ENCODE peak calls at places on chromosomes 16 and 17, in eight cellular contexts. R is astrocyte of the cerebellum, P is dorsolateral prefrontal cortex, J is fibroblast of lung, D is OCI-LY7, N is Caco-2, B is adrenal gland, O is neural crest cell. Y is an unnamed sample.

GRCh38 chr17:143785-144281 is 6.5 kb downstream of the SCGB1C2 start:
- DNase-seq in R (peak), P (peak), B (peak), N (peak), O (peak), D (peak), J (peak), Y (peak)

GRCh38 chr17:66717680-66718079 is 117.2 kb upstream of the CACNG5 start:
- DNase-seq in J (no peak), O (no peak), D (peak), N (no peak), R (no peak), B (no peak), P (no peak), Y (no peak)

GRCh38 chr16:89242795-89243200 is 25.3 kb downstream of the ZNF778 start:
- DNase-seq in R (no peak), J (no peak), N (no peak), B (no peak), D (no peak), O (no peak), P (no peak), Y (no peak)

GRCh38 chr17:66982011-66982508 is 17.6 kb downstream of the CACNG4 start:
- DNase-seq in J (no peak), D (no peak), N (no peak), P (no peak), B (no peak), R (no peak), O (no peak), Y (no peak)

GRCh38 chr16:83402160-83402794 is 405.5 kb upstream of the HSBP1 start:
- DNase-seq in R (no peak), D (no peak), O (no peak), P (no peak), B (no peak), J (no peak), N (no peak), Y (no peak)

GRCh38 chr17:42055003-42055402 is 4.6 kb upstream of the C17orf113 start:
- DNase-seq in D (no peak), O (no peak), P (no peak), B (no peak), R (no peak), J (no peak), N (no peak), Y (no peak)

GRCh38 chr17:77214743-77215142 is 74.0 kb downstream of the SEC14L1 start:
- DNase-seq in B (peak), P (peak), J (peak), O (peak), N (peak), D (peak), R (no peak), Y (no peak)

GRCh38 chr16:1870365-1871082 is 1.4 kb downstream of the MEIOB start:
- DNase-seq in O (no peak), N (no peak), B (no peak), R (peak), J (peak), P (no peak), D (no peak), Y (no peak)

GRCh38 chr16:13953501-13953900 is 33.5 kb downstream of the ERCC4 start:
- DNase-seq in D (no peak), B (no peak), N (no peak), R (no peak), O (no peak), P (no peak), J (no peak), Y (no peak)

GRCh38 chr16:83701494-83701893 is 106.3 kb upstream of the HSBP1 start:
- DNase-seq in N (peak), R (peak), O (peak), D (peak), P (no peak), B (peak), J (peak), Y (peak)

GRCh38 chr16:48126801-48127644 is 28.8 kb downstream of the ABCC12 start:
- DNase-seq in N (no peak), O (no peak), B (no peak), R (peak), J (peak), P (no peak), D (no peak), Y (no peak)

GRCh38 chr17:8186787-8187516 is 3.0 kb downstream of the BORCS6 start:
- DNase-seq in B (peak), D (peak), N (peak), R (peak), O (peak), P (peak), J (peak), Y (peak)

GRCh38 chr17:66273391-66273722 is 29.1 kb upstream of the PRKCA start:
- DNase-seq in O (no peak), R (no peak), J (no peak), P (no peak), B (no peak), D (no peak), N (no peak), Y (no peak)

GRCh38 chr17:30957741-30958140 is 13.1 kb upstream of the RNF135 start:
- DNase-seq in R (no peak), O (no peak), B (no peak), P (no peak), N (no peak), D (no peak), J (no peak), Y (no peak)

GRCh38 chr17:28416703-28417311 is 10.8 kb upstream of the SLC46A1 start:
- DNase-seq in B (peak), J (peak), P (no peak), O (peak), R (peak), D (peak), N (peak), Y (no peak)

GRCh38 chr17:31548709-31549108 is 157.2 kb downstream of the RAB11FIP4 start:
- DNase-seq in N (no peak), O (no peak), R (no peak), P (no peak), D (no peak), J (no peak), B (no peak), Y (no peak)

GRCh38 chr17:18280766-18281165 is 20.3 kb downstream of the MIEF2 start:
- DNase-seq in R (no peak), J (peak), B (no peak), D (no peak), P (no peak), O (no peak), N (no peak), Y (no peak)

GRCh38 chr17:81534157-81535006 is 6.2 kb downstream of the FSCN2 start:
- DNase-seq in N (no peak), O (no peak), B (no peak), D (no peak), P (no peak), J (no peak), R (no peak), Y (no peak)

GRCh38 chr16:67088551-67088950 is 21.2 kb upstream of the PHAF1 start:
- DNase-seq in R (no peak), N (no peak), P (no peak), O (no peak), J (no peak), B (no peak), D (no peak), Y (no peak)

GRCh38 chr16:11597268-11597690 is 10.6 kb upstream of the LITAF start:
- DNase-seq in J (no peak), N (no peak), P (no peak), O (no peak), B (peak), D (no peak), R (no peak), Y (no peak)

GRCh38 chr16:457732-458400 is 32.4 kb downstream of the RAB11FIP3 start:
- DNase-seq in B (no peak), D (no peak), R (no peak), O (no peak), J (no peak), P (peak), N (peak), Y (no peak)

GRCh38 chr17:77208217-77208808 is 67.5 kb downstream of the SEC14L1 start:
- DNase-seq in N (peak), P (no peak), D (no peak), R (peak), O (no peak), J (peak), B (peak), Y (no peak)

GRCh38 chr16:58331024-58331707 is 36.3 kb upstream of the PRSS54 start:
- DNase-seq in B (no peak), R (no peak), N (no peak), J (no peak), P (no peak), D (peak), O (peak), Y (peak)

GRCh38 chr17:19288453-19288852 is 51.3 kb downstream of the EPN2 start:
- DNase-seq in B (no peak), J (no peak), P (no peak), N (peak), O (no peak), R (no peak), D (no peak), Y (no peak)

GRCh38 chr16:89119661-89120141 is 26.0 kb downstream of the ACSF3 start:
- DNase-seq in R (no peak), O (no peak), P (no peak), B (no peak), J (no peak), D (no peak), N (no peak), Y (no peak)

GRCh38 chr17:42879596-42879985 is 21.0 kb upstream of the G6PC1 start:
- DNase-seq in J (no peak), N (no peak), R (no peak), P (no peak), O (no peak), D (no peak), B (no peak), Y (no peak)

GRCh38 chr16:84819644-84820304 is at the start of gene CRISPLD2:
- DNase-seq in R (peak), N (peak), P (peak), O (peak), B (peak), D (peak), J (peak), Y (peak)

GRCh38 chr16:11390573-11391495 is 45.6 kb downstream of the RMI2 start:
- DNase-seq in D (no peak), R (no peak), O (no peak), N (no peak), B (no peak), P (no peak), J (no peak), Y (no peak)

GRCh38 chr17:17888821-17889220 is 52.0 kb upstream of the SREBF1 start:
- DNase-seq in N (no peak), P (no peak), R (no peak), B (no peak), J (no peak), O (no peak), D (no peak), Y (no peak)

GRCh38 chr17:32801193-32801592 is 75.7 kb downstream of the MYO1D start:
- DNase-seq in N (no peak), J (no peak), O (no peak), P (no peak), R (no peak), D (no peak), B (no peak), Y (no peak)

GRCh38 chr17:57539528-57540301 is 205.4 kb downstream of the CCDC182 start:
- DNase-seq in P (no peak), J (no peak), N (no peak), D (no peak), R (no peak), O (no peak), B (no peak), Y (no peak)

DNA sequence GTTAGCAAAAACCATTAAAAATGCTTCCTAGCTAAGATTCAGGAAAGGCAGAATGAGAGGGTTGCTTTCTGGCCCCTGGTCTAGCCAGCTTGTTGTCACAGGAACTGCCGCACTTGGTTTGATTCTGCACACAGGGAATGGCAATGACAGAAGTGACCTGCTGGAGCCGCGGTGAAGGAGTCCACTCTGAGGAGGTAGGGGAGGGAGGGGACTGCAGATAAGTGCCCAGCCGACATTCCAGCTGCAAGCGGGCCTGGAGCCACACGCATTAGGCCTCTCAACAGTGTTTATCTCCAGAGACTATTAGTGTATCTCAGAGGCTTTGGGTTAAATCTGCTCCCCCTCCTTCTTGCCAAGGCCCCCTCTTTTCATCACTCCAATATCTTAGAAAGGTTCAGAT is 38.6 kb downstream of the CDRT15 start:
- DNase-seq in P (no peak), O (no peak), N (peak), J (no peak), R (no peak), B (no peak), D (no peak), Y (no peak)
- TF ChIP-seq CTCF in P (no peak), O (no peak), N (no peak), J (no peak), R (no peak), B (no peak), D (no peak), Y (no peak)

GRCh38 chr16:80971814-80972213 is 34.9 kb downstream of the CMC2 start:
- DNase-seq in J (no peak), P (no peak), O (no peak), N (no peak), R (no peak), D (no peak), B (no peak), Y (no peak)

GRCh38 chr16:80972611-80973010 is 34.1 kb downstream of the CMC2 start:
- DNase-seq in N (no peak), D (no peak), O (no peak), B (no peak), J (no peak), R (no peak), P (no peak), Y (no peak)

GRCh38 chr16:80976946-80977345 is 29.7 kb downstream of the CMC2 start:
- DNase-seq in O (no peak), B (no peak), R (no peak), P (no peak), D (no peak), J (no peak), N (no peak), Y (no peak)

GRCh38 chr16:80973991-80974390 is 32.7 kb downstream of the CMC2 start:
- DNase-seq in N (no peak), O (no peak), J (no peak), D (no peak), B (no peak), R (no peak), P (no peak), Y (no peak)

GRCh38 chr16:80974649-80975376 is 31.9 kb downstream of the CMC2 start:
- DNase-seq in J (peak), R (no peak), B (no peak), O (no peak), D (peak), N (no peak), P (no peak), Y (no peak)
- TF ChIP-seq CTCF in J (peak), R (peak), B (no peak), O (peak), D (peak), N (peak), P (peak), Y (peak)

GRCh38 chr16:74700206-74701040 is at the start of gene MLKL:
- DNase-seq in O (no peak), N (peak), J (peak), B (peak), D (peak), P (no peak), R (no peak), Y (no peak)
- TF ChIP-seq CTCF in O (no peak), N (peak), J (no peak), B (peak), D (peak), P (peak), R (no peak), Y (no peak)

GRCh38 chr17:76124582-76125390 is 16.3 kb downstream of the FOXJ1 start:
- DNase-seq in J (no peak), R (no peak), O (no peak), P (no peak), N (peak), B (no peak), D (peak), Y (no peak)

GRCh38 chr17:76122411-76123126 is 18.5 kb downstream of the FOXJ1 start:
- DNase-seq in P (no peak), N (no peak), B (no peak), D (no peak), J (no peak), R (no peak), O (no peak), Y (no peak)

GRCh38 chr17:76125391-76125675 is 15.7 kb downstream of the FOXJ1 start:
- DNase-seq in P (no peak), N (no peak), B (no peak), O (no peak), J (no peak), R (no peak), D (no peak), Y (no peak)

GRCh38 chr17:76123127-76123499 is 17.9 kb downstream of the FOXJ1 start:
- DNase-seq in P (no peak), J (no peak), D (no peak), N (no peak), O (no peak), R (no peak), B (no peak), Y (no peak)

DNA sequence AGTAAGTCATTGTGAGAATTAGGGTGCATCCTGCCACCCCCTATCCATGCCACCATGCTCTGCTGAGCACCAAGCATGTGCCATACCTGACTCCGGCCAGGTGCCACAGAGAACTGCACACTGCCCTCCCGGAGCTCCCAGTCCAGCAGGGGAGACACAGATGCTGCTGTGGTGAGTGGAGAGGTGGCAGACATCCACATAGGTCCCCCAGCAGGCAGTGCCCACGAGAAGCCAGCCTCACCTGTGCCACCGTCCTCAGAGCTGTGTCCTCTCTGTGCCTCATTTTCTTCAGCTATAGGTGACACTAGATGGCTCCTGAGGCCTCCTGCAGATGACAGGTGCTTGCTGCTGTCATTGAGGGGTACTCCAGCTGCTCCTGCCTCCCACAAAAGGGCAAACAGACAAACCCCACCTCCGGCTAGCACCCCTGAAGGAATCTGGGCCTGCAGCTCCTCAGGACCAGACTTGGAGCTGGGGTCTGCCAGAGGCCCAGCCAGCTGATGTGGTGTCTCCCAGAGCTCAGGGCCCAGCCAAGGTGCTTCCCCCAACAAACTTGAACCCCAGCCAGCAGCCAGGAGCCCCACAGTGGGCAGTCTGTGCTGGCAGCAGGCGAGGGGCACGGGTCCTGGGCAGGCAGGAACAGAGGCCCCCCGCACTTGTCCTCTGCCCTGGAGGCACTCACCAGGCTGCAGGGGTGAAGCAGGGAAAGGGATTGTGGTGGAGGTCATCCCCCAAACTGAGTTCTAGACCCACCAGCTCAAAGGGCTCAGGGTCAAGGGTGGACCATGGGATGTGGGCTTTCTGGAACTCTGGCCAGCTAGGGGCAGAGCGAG is 17.1 kb downstream of the FOXJ1 start:
- DNase-seq in J (no peak), P (no peak), N (no peak), D (peak), R (no peak), O (no peak), B (no peak), Y (no peak)
- TF ChIP-seq CTCF in J (no peak), P (no peak), N (no peak), D (peak), R (no peak), O (no peak), B (no peak), Y (no peak)

DNA sequence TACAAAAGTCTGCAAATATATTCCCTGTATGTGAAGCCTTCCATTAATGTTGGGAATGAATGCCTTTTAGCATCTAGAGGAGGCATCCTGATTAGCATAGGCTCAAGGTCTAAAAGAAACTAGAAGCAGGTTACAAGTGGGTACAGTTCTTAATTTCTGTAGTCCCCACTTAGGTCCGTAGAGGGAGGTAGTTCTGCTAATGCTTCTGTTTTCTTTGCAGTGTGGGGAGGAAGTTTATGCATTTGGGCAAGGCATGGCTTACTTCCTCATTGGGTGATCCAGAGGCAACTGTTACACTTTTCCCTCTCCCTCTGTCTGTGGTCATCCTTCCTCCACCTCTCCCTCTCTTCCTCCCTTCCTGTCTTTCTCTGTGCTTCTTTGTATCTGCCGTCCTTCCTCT is 108.4 kb upstream of the ZKSCAN2 start:
- DNase-seq in P (no peak), D (peak), R (no peak), B (no peak), O (no peak), J (no peak), N (no peak), Y (no peak)
- TF ChIP-seq CTCF in P (no peak), D (no peak), R (no peak), B (no peak), O (no peak), J (no peak), N (no peak), Y (no peak)

DNA sequence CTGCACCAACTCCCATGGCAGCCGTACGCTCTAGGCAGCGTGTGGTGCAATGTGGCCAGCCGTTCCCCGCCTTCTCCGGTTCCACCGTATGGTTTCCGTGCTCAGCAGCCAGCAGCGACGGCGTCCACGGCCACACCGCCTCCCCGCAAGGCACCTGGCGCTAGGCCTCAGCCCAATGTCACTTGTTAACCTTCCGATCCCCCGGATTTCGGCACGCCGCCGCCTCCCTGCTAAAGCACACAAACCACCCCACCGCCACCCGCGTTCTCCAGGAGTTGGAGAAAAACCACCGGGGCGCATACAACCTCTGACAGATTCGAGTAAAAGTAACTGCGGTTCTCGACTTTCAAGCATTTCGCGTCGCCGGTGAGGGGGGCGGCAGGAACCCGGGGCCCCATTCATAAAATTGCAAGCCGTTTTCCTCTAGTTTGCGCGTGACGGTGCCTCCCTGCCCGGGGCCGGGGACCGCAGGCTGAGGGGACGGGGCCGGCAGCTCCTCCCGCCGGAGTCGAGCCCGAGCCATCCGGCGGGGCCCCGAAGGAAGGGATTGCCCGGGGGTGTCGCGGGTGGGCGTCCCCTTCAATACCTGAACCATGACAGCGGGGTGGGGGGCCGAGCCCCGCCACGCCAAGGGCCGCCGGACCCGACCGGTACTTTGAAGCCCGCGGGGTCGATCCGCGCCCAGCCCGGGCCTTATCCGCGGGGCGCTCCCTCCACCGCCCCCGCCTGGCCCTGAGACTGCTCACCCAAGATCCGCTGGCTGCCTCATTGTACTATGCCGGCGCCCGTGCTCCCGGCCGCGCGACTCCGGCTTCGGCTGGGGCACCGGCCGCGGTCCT is at the start of gene TEX2:
- DNase-seq in J (peak), P (peak), N (peak), D (peak), R (no peak), O (peak), B (peak), Y (no peak)
- TF ChIP-seq CTCF in J (no peak), P (no peak), N (no peak), D (no peak), R (no peak), O (no peak), B (no peak), Y (no peak)

Y was measured in mesothelial cell of epicardium.